ENCODE peak calls at places on chromosomes 11 and 22, in four cellular contexts. G is ELR; O is activated naive CD8-positive, alpha-beta T cell treated with anti-CD3 and anti-CD28 coated beads, Interleukin-2, amount 50 U/mL, for 24 hours; K is BJ. X is an unnamed sample.

GRCh38 chr22:23777776-23778575 is 5.3 kb downstream of the MMP11 start:
- DNase-seq in G (no peak), O (no peak), K (no peak), X (no peak)

GRCh38 chr11:88739524-88739923 is 326.3 kb downstream of the GRM5 start:
- DNase-seq in G (no peak), O (no peak), K (no peak), X (no peak)

GRCh38 chr11:105838668-105839403 is 183.2 kb downstream of the MSANTD4 start:
- DNase-seq in G (peak), O (no peak), K (no peak), X (no peak)

GRCh38 chr11:77051511-77051910 is 15.3 kb upstream of the CAPN5 start:
- DNase-seq in G (no peak), O (no peak), K (no peak), X (no peak)

GRCh38 chr11:10450451-10451398 is 4.3 kb upstream of the AMPD3 start:
- DNase-seq in G (no peak), O (peak), K (no peak), X (peak)

GRCh38 chr11:28038775-28039174 is 69.2 kb downstream of the KIF18A start:
- DNase-seq in G (no peak), O (no peak), K (no peak), X (no peak)

GRCh38 chr11:117828641-117829368 is 4.3 kb upstream of the FXYD2 start:
- DNase-seq in G (peak), O (peak), K (no peak), X (no peak)

GRCh38 chr11:119175493-119176077 is 7.1 kb downstream of the NLRX1 start:
- DNase-seq in G (peak), O (no peak), K (no peak), X (no peak)

GRCh38 chr11:82003024-82003423 is 730.6 kb downstream of the FAM181B start:
- DNase-seq in G (no peak), O (no peak), K (no peak), X (no peak)

GRCh38 chr11:114040706-114041211 is 18.8 kb upstream of the ZBTB16 start:
- DNase-seq in G (peak), O (no peak), K (no peak), X (peak)

GRCh38 chr11:134615041-134615615 is 203.1 kb upstream of the B3GAT1 start:
- DNase-seq in G (no peak), O (no peak), K (no peak), X (no peak)

GRCh38 chr22:45268167-45268957 is 16.4 kb upstream of the UPK3A start:
- DNase-seq in G (peak), O (no peak), K (no peak), X (no peak)

GRCh38 chr11:16981651-16982194 is 32.5 kb downstream of the PLEKHA7 start:
- DNase-seq in G (peak), O (no peak), K (peak), X (peak)

GRCh38 chr22:37175414-37176144 is 12.5 kb downstream of the C1QTNF6 start:
- DNase-seq in G (no peak), O (no peak), K (no peak), X (no peak)

GRCh38 chr22:30763815-30764686 is 69.4 kb downstream of the OSBP2 start:
- DNase-seq in G (peak), O (peak), K (peak), X (peak)

GRCh38 chr11:118283311-118283636 is 19.2 kb upstream of the MPZL2 start:
- DNase-seq in G (no peak), O (no peak), K (no peak), X (no peak)

GRCh38 chr11:121964591-121964990 is 151.4 kb downstream of the BLID start:
- DNase-seq in G (peak), O (no peak), K (peak), X (no peak)

GRCh38 chr22:35643991-35644390 is 4.3 kb upstream of the APOL6 start:
- DNase-seq in G (no peak), O (no peak), K (no peak), X (no peak)

GRCh38 chr22:30351226-30351625 is 5.5 kb downstream of the SF3A1 start:
- DNase-seq in G (peak), O (no peak), K (peak), X (no peak)

GRCh38 chr11:121582296-121582695 is 129.5 kb upstream of the SORL1-AS1 start:
- DNase-seq in G (no peak), O (no peak), K (no peak), X (peak)

GRCh38 chr11:113242767-113243397 is 71.5 kb upstream of the TTC12 start:
- DNase-seq in G (peak), O (peak), K (no peak), X (no peak)

GRCh38 chr11:118448294-118448693 is 12.0 kb downstream of the KMT2A start:
- DNase-seq in G (peak), O (no peak), K (no peak), X (no peak)

GRCh38 chr11:74771139-74771538 is 22.5 kb downstream of the RNF169 start:
- DNase-seq in G (no peak), O (no peak), K (no peak), X (no peak)

GRCh38 chr22:47114813-47115517 is 352.5 kb downstream of the TBC1D22A start:
- DNase-seq in G (no peak), O (no peak), K (no peak), X (no peak)

GRCh38 chr11:72013765-72014711 is 15.3 kb downstream of the IL18BP start:
- DNase-seq in G (no peak), O (no peak), K (no peak), X (no peak)

GRCh38 chr11:62788991-62789390 is 1.8 kb downstream of the TMEM179B start:
- DNase-seq in G (no peak), O (no peak), K (no peak), X (no peak)

GRCh38 chr11:65476632-65477270 is 22.1 kb upstream of the MALAT1 start:
- DNase-seq in G (no peak), O (no peak), K (no peak), X (no peak)

GRCh38 chr11:57871231-57871630 is 109.6 kb downstream of the CTNND1 start:
- DNase-seq in G (no peak), O (no peak), K (no peak), X (no peak)

X was measured in HepG2.